ENCODE peak calls at places on chromosomes 6 and 20, in four cellular contexts. A is heart left ventricle, M is neural crest cell, C is left ventricle myocardium inferior. I is an unnamed sample.

GRCh38 chr6:105804000-105804399 is 282.1 kb upstream of the PRDM1 start:
- DNase-seq in A (no peak), M (no peak), C (no peak), I (no peak)

GRCh38 chr6:141467881-141468280 is 664.8 kb upstream of the GJE1 start:
- DNase-seq in A (no peak), M (no peak), C (no peak), I (no peak)

GRCh38 chr6:79810878-79811277 is 136.5 kb downstream of the ELOVL4 start:
- DNase-seq in A (no peak), M (no peak), C (no peak), I (no peak)

GRCh38 chr6:35038076-35038475 is 103.1 kb downstream of the TCP11 start:
- DNase-seq in A (no peak), M (no peak), C (no peak), I (no peak)

GRCh38 chr20:16404640-16405039 is 168.6 kb downstream of the KIF16B start:
- DNase-seq in A (no peak), M (no peak), C (no peak), I (no peak)

GRCh38 chr6:116190550-116190949 is 63.3 kb downstream of the TSPYL4 start:
- DNase-seq in A (no peak), M (no peak), C (no peak), I (no peak)

GRCh38 chr6:43608310-43608763 is 20.7 kb downstream of the GTPBP2 start:
- DNase-seq in A (peak; percentile 63), M (peak; percentile 76), C (peak; percentile 36), I (peak; percentile 59)

GRCh38 chr6:166032366-166033171 is 135.1 kb downstream of the TBXT start:
- DNase-seq in A (peak; percentile 76), M (no peak), C (peak; percentile 79), I (peak; percentile 63)

GRCh38 chr6:111625099-111625416 is 19.4 kb upstream of the TRAF3IP2 start:
- DNase-seq in A (no peak), M (no peak), C (no peak), I (no peak)

GRCh38 chr6:90040931-90041330 is 146.7 kb downstream of the GJA10 start:
- DNase-seq in A (no peak), M (no peak), C (no peak), I (no peak)

GRCh38 chr6:77368660-77369313 is 94.5 kb downstream of the HTR1B start:
- DNase-seq in A (no peak), M (no peak), C (peak; percentile 55), I (peak; percentile 32)

GRCh38 chr20:23782366-23782983 is 31.7 kb upstream of the CST1 start:
- DNase-seq in A (no peak), M (peak; percentile 9), C (no peak), I (no peak)

GRCh38 chr20:58078741-58079522 is 149.5 kb downstream of the ANKRD60 start:
- DNase-seq in A (peak; percentile 27), M (no peak), C (no peak), I (no peak)

GRCh38 chr6:82273295-82273694 is 25.8 kb upstream of the IBTK start:
- DNase-seq in A (no peak), M (no peak), C (no peak), I (no peak)